ENCODE peak calls at places on chromosomes 6 and 20, in six cellular contexts. X is PC-9, Q is MM.1S, H is hepatocyte, O is K562, G is mesenchymal stem cell. T is an unnamed sample.

GRCh38 chr20:32968833-32969241 is 35.4 kb downstream of the SUN5 start:
- DNase-seq in X (no peak), Q (no peak), H (no peak), O (no peak), G (no peak), T (no peak)

GRCh38 chr20:6402026-6402425 is 279.2 kb upstream of the FERMT1 start:
- DNase-seq in X (no peak), Q (no peak), H (no peak), O (no peak), G (peak), T (no peak)

GRCh38 chr20:19313342-19314069 is 101.1 kb downstream of the SLC24A3 start:
- DNase-seq in X (no peak), Q (no peak), H (no peak), O (no peak), G (no peak), T (no peak)

GRCh38 chr20:1867495-1868260 is 27.5 kb upstream of the SIRPA start:
- DNase-seq in X (no peak), Q (no peak), H (no peak), O (no peak), G (no peak), T (no peak)

GRCh38 chr6:37851997-37852524 is 32.5 kb downstream of the ZFAND3 start:
- DNase-seq in X (no peak), Q (no peak), H (no peak), O (no peak), G (no peak), T (no peak)

GRCh38 chr6:104599821-104600658 is 259.7 kb downstream of the HACE1 start:
- DNase-seq in X (no peak), Q (no peak), H (no peak), O (no peak), G (no peak), T (no peak)

GRCh38 chr20:39851459-39851858 is 837.6 kb downstream of the MAFB start:
- DNase-seq in X (no peak), Q (no peak), H (no peak), O (no peak), G (peak), T (no peak)

GRCh38 chr6:5153186-5153585 is 68.0 kb downstream of the PPP1R3G start:
- DNase-seq in X (no peak), Q (no peak), H (no peak), O (no peak), G (no peak), T (no peak)

GRCh38 chr6:7313505-7314165 is 636 bp upstream of the SSR1 start:
- DNase-seq in X (peak), Q (no peak), H (no peak), O (no peak), G (no peak), T (no peak)

GRCh38 chr20:11128131-11128831 is 454.5 kb upstream of the JAG1 start:
- DNase-seq in X (no peak), Q (no peak), H (no peak), O (no peak), G (no peak), T (no peak)

GRCh38 chr6:101117397-101118185 is 236.5 kb upstream of the ASCC3 start:
- DNase-seq in X (no peak), Q (no peak), H (peak), O (no peak), G (no peak), T (no peak)

GRCh38 chr20:60117040-60117439 is 158.8 kb downstream of the CDH26 start:
- DNase-seq in X (no peak), Q (no peak), H (no peak), O (no peak), G (no peak), T (no peak)

GRCh38 chr6:21984135-21984534 is 312.7 kb downstream of the PRL start:
- DNase-seq in X (no peak), Q (no peak), H (no peak), O (no peak), G (no peak), T (no peak)

GRCh38 chr6:81998432-81998831 is 246.0 kb upstream of the TENT5A start:
- DNase-seq in X (no peak), Q (no peak), H (no peak), O (no peak), G (peak), T (no peak)

GRCh38 chr6:106098383-106099234 is 12.5 kb downstream of the PRDM1 start:
- DNase-seq in X (peak), Q (peak), H (peak), O (peak), G (peak), T (peak)

GRCh38 chr6:138590796-138591709 is 91.8 kb upstream of the NHSL1 start:
- DNase-seq in X (peak), Q (peak), H (peak), O (peak), G (peak), T (peak)

DNA sequence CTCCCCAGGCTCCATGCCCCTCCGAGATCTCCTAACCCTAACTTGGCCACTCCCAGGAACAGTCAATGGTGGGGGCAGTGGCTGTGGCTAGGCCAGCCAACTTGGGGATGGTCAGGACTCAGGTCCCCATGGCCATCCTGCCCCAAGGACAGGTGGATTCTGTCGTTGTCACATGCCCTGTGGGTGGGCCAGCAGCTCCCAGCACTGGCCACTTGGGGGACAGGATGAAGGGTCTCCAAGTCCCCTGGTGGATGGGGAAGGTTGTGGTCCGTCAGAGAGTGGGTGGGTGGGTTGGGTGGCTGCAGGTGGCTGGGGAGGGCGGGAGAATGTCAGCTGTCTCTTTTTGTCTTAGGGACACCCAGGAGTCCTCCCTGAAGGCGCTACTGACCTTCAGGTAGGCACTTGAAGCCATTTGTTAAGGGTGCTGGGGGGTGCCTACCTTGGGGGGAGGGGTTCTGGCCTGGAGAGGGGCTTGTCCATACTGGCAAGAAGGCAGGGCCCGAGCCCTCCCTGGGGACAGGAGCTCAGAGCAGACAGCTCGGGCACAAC is 5.5 kb downstream of the COL9A3 start:
- DNase-seq in X (no peak), Q (no peak), H (no peak), O (no peak), G (no peak), T (no peak)
- H2AFZ ChIP-seq in X (no peak), Q (no peak), H (no peak), O (no peak), G (no peak), T (no peak)

GRCh38 chr20:46688151-46689081 is 828 bp downstream of the TP53RK start:
- DNase-seq in X (no peak), Q (no peak), H (peak), O (no peak), G (peak), T (no peak)

GRCh38 chr20:46689082-46689753 is at the start of gene TP53RK:
- DNase-seq in X (peak), Q (peak), H (peak), O (peak), G (peak), T (peak)

GRCh38 chr20:46690219-46691111 is 1.2 kb upstream of the TP53RK start:
- DNase-seq in X (no peak), Q (no peak), H (no peak), O (no peak), G (peak), T (no peak)

GRCh38 chr20:46694484-46694883 is 5.2 kb upstream of the TP53RK start:
- DNase-seq in X (no peak), Q (peak), H (no peak), O (peak), G (no peak), T (no peak)

DNA sequence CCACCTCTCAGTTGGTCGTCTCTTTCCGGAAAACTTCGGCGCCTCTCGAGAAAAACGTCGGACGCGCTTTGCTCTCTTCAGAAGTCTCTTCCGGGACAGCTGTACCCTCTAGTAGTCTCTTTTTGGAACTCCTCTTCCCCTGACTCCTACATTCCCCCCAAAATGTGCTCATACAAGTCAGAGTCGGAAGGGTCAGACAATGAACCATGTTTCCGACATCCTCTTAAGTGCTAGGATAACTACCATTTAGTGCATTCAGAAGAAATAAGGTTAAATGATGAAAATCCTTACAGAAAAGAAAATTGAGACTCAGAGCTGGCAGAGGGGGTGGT is 476 bp upstream of the TP53RK start:
- DNase-seq in X (no peak), Q (no peak), H (no peak), O (no peak), G (no peak), T (no peak)
- H2AFZ ChIP-seq in X (peak), Q (peak), H (peak), O (peak), G (no peak), T (no peak)

GRCh38 chr6:11331136-11331535 is 98.7 kb upstream of the NEDD9 start:
- DNase-seq in X (no peak), Q (no peak), H (no peak), O (no peak), G (no peak), T (no peak)

GRCh38 chr6:11332463-11332862 is 100.0 kb upstream of the NEDD9 start:
- DNase-seq in X (no peak), Q (no peak), H (no peak), O (no peak), G (no peak), T (no peak)

GRCh38 chr6:11335826-11336225 is 103.4 kb upstream of the NEDD9 start:
- DNase-seq in X (no peak), Q (no peak), H (no peak), O (no peak), G (no peak), T (no peak)

GRCh38 chr6:11329841-11330765 is 97.6 kb upstream of the NEDD9 start:
- DNase-seq in X (no peak), Q (no peak), H (peak), O (no peak), G (no peak), T (no peak)

DNA sequence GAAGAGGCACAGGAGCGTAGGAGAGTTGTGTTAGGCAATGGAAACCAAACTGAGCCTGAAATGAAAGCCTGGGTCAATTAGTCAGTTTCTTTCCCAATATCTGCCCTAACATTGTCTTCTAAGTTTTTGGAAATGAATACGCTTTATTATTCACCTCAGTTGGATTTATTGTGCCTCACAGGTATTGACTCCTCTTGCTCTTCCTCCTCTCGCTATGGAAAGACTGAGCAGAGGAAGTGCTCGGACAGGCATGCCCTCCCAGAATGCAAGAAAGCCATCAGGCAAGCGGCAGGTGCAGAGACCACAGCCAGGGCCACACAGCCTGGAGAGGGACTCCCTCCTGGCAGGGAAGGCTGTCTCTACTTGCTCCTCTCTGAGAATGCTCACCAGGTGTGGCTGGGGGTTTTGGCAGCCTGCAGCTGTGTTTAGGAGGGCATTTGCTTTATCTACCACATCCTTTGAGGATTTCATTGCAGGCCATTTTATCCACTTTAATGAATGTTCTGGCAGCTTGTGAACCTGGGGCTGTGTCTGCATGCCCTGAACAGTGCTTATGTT is 100.9 kb upstream of the NEDD9 start:
- DNase-seq in X (no peak), Q (peak), H (no peak), O (no peak), G (no peak), T (no peak)
- H2AFZ ChIP-seq in X (no peak), Q (no peak), H (no peak), O (no peak), G (no peak), T (no peak)

GRCh38 chr6:67679566-67680296 is 955.4 kb upstream of the ADGRB3 start:
- DNase-seq in X (no peak), Q (no peak), H (no peak), O (no peak), G (no peak), T (no peak)

GRCh38 chr6:67680297-67680932 is 954.7 kb upstream of the ADGRB3 start:
- DNase-seq in X (no peak), Q (no peak), H (no peak), O (no peak), G (no peak), T (no peak)

DNA sequence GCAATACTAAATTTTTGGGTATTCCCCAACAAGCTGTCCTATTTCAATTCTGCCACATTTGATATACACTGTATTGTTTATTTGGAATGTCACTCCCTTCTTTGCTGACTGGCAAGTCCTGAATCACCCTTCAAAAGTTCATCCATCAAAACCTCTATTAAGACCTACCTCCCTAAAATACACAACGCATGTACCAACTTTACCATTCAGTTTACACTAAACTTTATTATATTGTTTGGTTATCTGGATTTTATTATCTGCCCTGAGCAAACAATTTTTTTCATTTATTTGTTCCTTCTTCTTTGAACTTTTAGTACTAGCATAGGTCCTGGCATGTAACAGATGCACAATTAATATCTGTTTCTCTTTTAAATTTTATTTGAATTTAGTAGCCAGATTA is 958.2 kb upstream of the ADGRB3 start:
- DNase-seq in X (no peak), Q (no peak), H (no peak), O (no peak), G (no peak), T (no peak)
- H2AFZ ChIP-seq in X (no peak), Q (no peak), H (no peak), O (no peak), G (no peak), T (no peak)

DNA sequence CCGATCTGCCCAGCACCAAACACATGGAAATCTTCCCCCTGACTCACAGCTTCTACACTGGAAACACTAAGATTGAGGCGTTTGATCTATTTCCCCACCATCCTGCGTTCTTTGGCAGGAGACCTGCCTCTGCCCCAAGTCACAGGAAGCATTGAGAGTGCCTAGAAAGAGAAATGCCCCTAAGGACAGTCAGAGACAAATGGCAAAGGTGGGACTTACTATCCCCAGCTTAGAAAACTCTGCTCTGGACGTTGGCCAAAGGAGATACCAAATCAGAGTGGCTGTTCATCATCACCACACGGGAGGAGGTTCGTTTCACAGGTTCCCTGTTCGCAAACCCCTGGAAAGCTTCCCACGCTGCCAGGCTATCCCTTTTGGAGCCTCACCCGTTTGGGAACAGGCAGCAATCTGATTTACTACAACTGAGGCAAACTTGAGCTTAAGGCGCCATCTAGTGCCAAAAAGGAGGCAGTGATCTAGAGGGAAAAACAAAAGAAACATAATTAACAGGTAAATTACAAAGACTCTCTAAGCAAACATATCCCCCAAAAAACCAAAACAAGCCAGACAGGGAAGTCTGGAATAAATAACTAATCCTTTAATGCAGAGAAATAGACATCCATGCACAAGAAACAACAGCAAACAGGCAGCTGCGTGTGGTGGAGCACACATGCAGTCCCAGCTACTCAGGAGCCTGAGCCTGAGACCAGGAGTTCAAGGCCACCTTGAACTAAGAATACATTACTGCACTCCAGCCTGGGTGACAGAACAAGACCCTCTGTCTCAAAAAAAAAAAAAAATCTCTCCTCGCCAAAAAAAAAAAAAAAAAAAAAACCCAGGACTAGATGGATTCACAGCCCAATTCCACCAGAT is 48.4 kb upstream of the SRSF6 start:
- DNase-seq in X (peak), Q (peak), H (peak), O (peak), G (peak), T (peak)
- H2AFZ ChIP-seq in X (no peak), Q (peak), H (no peak), O (no peak), G (no peak), T (peak)

GRCh38 chr6:79750806-79751205 is 119.7 kb downstream of the SH3BGRL2 start:
- DNase-seq in X (no peak), Q (no peak), H (no peak), O (no peak), G (no peak), T (no peak)
- H2AFZ ChIP-seq in X (no peak), Q (peak), H (no peak), O (no peak), G (no peak), T (no peak)

GRCh38 chr6:66848244-66848953 is 1141.4 kb upstream of the EYS start:
- DNase-seq in X (no peak), Q (no peak), H (no peak), O (no peak), G (no peak), T (no peak)
- H2AFZ ChIP-seq in X (no peak), Q (no peak), H (no peak), O (no peak), G (no peak), T (no peak)

GRCh38 chr6:157058574-157058973 is 264.7 kb downstream of the TMEM242 start:
- DNase-seq in X (no peak), Q (no peak), H (no peak), O (no peak), G (no peak), T (no peak)
- H2AFZ ChIP-seq in X (no peak), Q (no peak), H (no peak), O (no peak), G (no peak), T (no peak)

GRCh38 chr6:53627391-53628218 is 38.0 kb downstream of the KLHL31 start:
- DNase-seq in X (no peak), Q (no peak), H (no peak), O (no peak), G (no peak), T (no peak)

GRCh38 chr6:53624491-53624890 is 41.1 kb downstream of the KLHL31 start:
- DNase-seq in X (no peak), Q (no peak), H (no peak), O (no peak), G (no peak), T (no peak)

GRCh38 chr6:53628354-53629119 is 37.0 kb downstream of the KLHL31 start:
- DNase-seq in X (no peak), Q (no peak), H (no peak), O (no peak), G (no peak), T (no peak)

GRCh38 chr6:53625315-53625714 is 40.2 kb downstream of the KLHL31 start:
- DNase-seq in X (no peak), Q (no peak), H (no peak), O (no peak), G (no peak), T (no peak)

DNA sequence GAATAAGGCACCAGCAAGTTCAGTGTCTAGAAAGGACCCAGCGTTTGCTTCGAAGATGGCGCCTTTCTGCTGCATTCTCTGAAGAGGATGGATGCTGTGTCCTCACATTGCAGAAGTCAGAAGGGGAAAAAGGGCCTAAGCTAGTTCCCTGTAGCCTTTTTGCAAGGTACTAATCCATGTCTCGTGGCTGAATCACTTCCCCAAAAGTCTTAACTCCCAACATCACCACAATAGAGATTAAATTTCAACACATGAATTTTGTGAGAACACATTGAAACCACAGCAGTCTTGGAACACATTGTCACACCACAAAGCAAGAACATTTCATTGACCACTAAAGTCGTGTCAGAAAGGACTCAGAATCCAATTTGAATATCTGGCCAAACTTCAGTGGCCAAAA is 42.1 kb downstream of the KLHL31 start:
- DNase-seq in X (no peak), Q (no peak), H (no peak), O (no peak), G (no peak), T (no peak)
- H2AFZ ChIP-seq in X (no peak), Q (no peak), H (no peak), O (no peak), G (no peak), T (peak)